ENCODE peak calls at places on chromosomes 4 and X, in four cellular contexts. L is K562, Q is NT2/D1, R is kidney. V is an unnamed sample. For H3K9me3 and H3K4me1, the result is how much of the 10 kb centered on the place peaks cover.

GRCh38 chrX:85113746-85114145 is 110.1 kb downstream of the APOOL start:
- DNase-seq in Q (no peak), L (no peak), R (no peak), V (no peak)

GRCh38 chr4:5932021-5932553 is 39.2 kb upstream of the CRMP1 start:
- DNase-seq in R (no peak), L (no peak), Q (no peak), V (no peak)

GRCh38 chrX:45758319-45758718 is 557.6 kb upstream of the DIPK2B start:
- DNase-seq in R (no peak), L (no peak), Q (no peak), V (peak)

GRCh38 chr4:25654031-25654970 is 1.4 kb upstream of the SLC34A2 start:
- DNase-seq in R (peak), L (no peak), Q (no peak), V (no peak)

GRCh38 chrX:133995759-133996158 is 10.4 kb upstream of the GPC3 start:
- DNase-seq in R (no peak), Q (no peak), L (no peak), V (no peak)

GRCh38 chr4:89146196-89146595 is 34.9 kb downstream of the TIGD2 start:
- DNase-seq in R (no peak), Q (no peak), L (no peak), V (no peak)

GRCh38 chrX:17547658-17548057 is 172.7 kb downstream of the NHS start:
- DNase-seq in Q (no peak), L (peak), R (peak), V (no peak)

GRCh38 chr4:5828005-5828391 is 64.9 kb downstream of the CRMP1 start:
- DNase-seq in R (no peak), L (no peak), Q (no peak), V (no peak)

GRCh38 chr4:94516999-94517398 is 65.3 kb downstream of the PDLIM5 start:
- DNase-seq in L (no peak), R (no peak), Q (no peak), V (no peak)

GRCh38 chrX:54237014-54237413 is 54.0 kb upstream of the FAM120C start:
- DNase-seq in R (no peak), L (peak), Q (no peak), V (no peak)

GRCh38 chr4:14254252-14254651 is 626.7 kb upstream of the BOD1L1 start:
- DNase-seq in L (peak), Q (peak), R (peak), V (no peak)

GRCh38 chrX:136203438-136203837 is 47.8 kb downstream of the MAP7D3 start:
- DNase-seq in L (no peak), Q (no peak), R (no peak), V (no peak)

GRCh38 chrX:44568196-44568595 is 25.5 kb upstream of the FUNDC1 start:
- DNase-seq in R (no peak), L (no peak), Q (no peak), V (no peak)

GRCh38 chrX:70504772-70505450 is 60.3 kb downstream of the DLG3 start:
- DNase-seq in Q (no peak), L (no peak), R (no peak), V (no peak)

GRCh38 chrX:72060196-72060974 is 71.3 kb downstream of the RTL5 start:
- DNase-seq in R (no peak), L (no peak), Q (peak), V (no peak)

GRCh38 chrX:3550160-3550765 is 163.2 kb downstream of the PRKX start:
- DNase-seq in L (peak), R (no peak), Q (no peak), V (no peak)

GRCh38 chrX:40579139-40579538 is 1.6 kb upstream of the ATP6AP2 start:
- DNase-seq in R (no peak), Q (no peak), L (no peak), V (no peak)

GRCh38 chrX:143788265-143788664 is 67.7 kb upstream of the SPANXN2 start:
- DNase-seq in L (no peak), Q (peak), R (no peak), V (no peak)

GRCh38 chrX:13048265-13048664 is 3.8 kb upstream of the FAM9C start:
- DNase-seq in R (no peak), Q (no peak), L (no peak), V (no peak)

GRCh38 chr4:86011117-86011516 is 348.7 kb downstream of the MAPK10 start:
- DNase-seq in L (no peak), Q (no peak), R (no peak), V (no peak)

GRCh38 chr4:16508968-16509367 is 282.7 kb upstream of the TAPT1 start:
- DNase-seq in Q (peak), R (no peak), L (peak), V (peak)

GRCh38 chrX:120604359-120604782 is 470 bp downstream of the MCTS1 start:
- DNase-seq in L (peak), Q (no peak), R (no peak), V (peak)

GRCh38 chr4:116501954-116502353 is 583.4 kb downstream of the TRAM1L1 start:
- DNase-seq in L (no peak), Q (no peak), R (no peak), V (no peak)

GRCh38 chrX:56798866-56799864 is 70.1 kb downstream of the NBDY start:
- DNase-seq in Q (no peak), R (no peak), L (no peak), V (no peak)

GRCh38 chr4:77629885-77630284 is 24.3 kb downstream of the CXCL13 start:
- DNase-seq in L (no peak), R (no peak), Q (no peak), V (no peak)

GRCh38 chrX:102846544-102847236 is 90.4 kb upstream of the RAB40AL start:
- DNase-seq in Q (no peak), R (no peak), L (no peak), V (no peak)

GRCh38 chrX:1502853-1503252 is 34.1 kb downstream of the P2RY8 start:
- DNase-seq in L (no peak), Q (no peak), R (no peak), V (no peak)
- H3K9ac ChIP-seq in L (no peak), Q (no peak), R (no peak), V (no peak)

GRCh38 chr4:125833-126232 is 1.5 kb downstream of the ZNF718 start:
- DNase-seq in Q (no peak), L (no peak), R (no peak), V (no peak)
- H3K9me3 ChIP-seq in Q (under half), L (under half), R (under half), V (half or more)

DNA sequence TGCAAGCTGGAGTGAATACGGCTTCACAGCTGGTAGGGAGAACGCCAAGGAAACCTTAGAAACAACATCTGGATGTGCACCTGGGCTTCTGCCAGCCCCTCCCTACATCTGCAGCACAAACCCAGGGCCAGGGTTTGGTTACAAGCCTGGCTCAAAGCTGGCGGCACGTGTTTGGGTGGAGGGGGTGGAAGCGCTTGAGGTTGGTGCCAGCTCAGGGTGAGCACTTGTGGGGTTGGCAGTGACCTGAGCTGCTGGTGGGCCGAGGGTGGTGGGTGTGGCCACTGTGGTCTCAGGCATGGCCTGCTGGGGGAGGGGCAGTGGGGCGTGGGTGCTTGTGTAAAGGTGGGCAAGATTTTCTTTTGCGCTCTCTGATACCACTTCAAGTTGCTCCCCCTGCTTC is 15.6 kb downstream of the ELF4 start:
- DNase-seq in Q (no peak), R (no peak), L (no peak), V (peak)
- H3K4me1 ChIP-seq in Q (under half), R (under half), L (under half), V (under half)

GRCh38 chr4:165378763-165379631 is at the start of gene CPE:
- DNase-seq in Q (peak), L (no peak), R (peak), V (no peak)
- H3K9ac ChIP-seq in Q (peak), L (no peak), R (no peak), V (no peak)

GRCh38 chr4:172740434-172740833 is 428.2 kb upstream of the GALNT7 start:
- DNase-seq in Q (no peak), R (no peak), L (no peak), V (no peak)

GRCh38 chr4:172736046-172736445 is 432.6 kb upstream of the GALNT7 start:
- DNase-seq in Q (no peak), R (no peak), L (no peak), V (no peak)

GRCh38 chr4:172734555-172734954 is 434.1 kb upstream of the GALNT7 start:
- DNase-seq in L (no peak), R (no peak), Q (no peak), V (no peak)
- H3K9me3 ChIP-seq in L (under half), R (under half), Q (under half), V (under half)

V was measured in DND-41.